ENCODE peak calls at places on chromosomes 16 and 17, in nine cellular contexts. L, Q, Z, G, N, S, D, K and J are unnamed samples. For H3K4me1, the result is how much of the 10 kb centered on the place peaks cover.

GRCh38 chr16:30092373-30093010 is 768 bp upstream of the TBX6 start:
- DNase-seq in L (peak), Q (peak), Z (peak), G (peak), N (peak), S (peak), D (peak), K (peak), J (peak)

GRCh38 chr17:81429813-81430510 is 34.7 kb downstream of the BAHCC1 start:
- DNase-seq in L (peak), Q (peak), Z (no peak), G (peak), N (no peak), S (peak), D (no peak), K (no peak), J (no peak)

GRCh38 chr16:83393196-83393981 is 414.4 kb upstream of the HSBP1 start:
- DNase-seq in L (peak), Q (no peak), Z (no peak), G (no peak), N (no peak), S (peak), D (no peak), K (no peak), J (no peak)

GRCh38 chr17:76131692-76132573 is 9.1 kb downstream of the FOXJ1 start:
- DNase-seq in L (no peak), Q (no peak), Z (no peak), G (no peak), N (no peak), S (no peak), D (no peak), K (no peak), J (no peak)

GRCh38 chr17:16247589-16247984 is 30.6 kb downstream of the PIGL start:
- DNase-seq in L (no peak), Q (no peak), Z (no peak), G (no peak), N (no peak), S (no peak), D (no peak), K (no peak), J (no peak)

GRCh38 chr17:63537991-63538692 is 12.1 kb upstream of the DCAF7 start:
- DNase-seq in L (no peak), Q (no peak), Z (no peak), G (no peak), N (no peak), S (peak), D (peak), K (no peak), J (no peak)

GRCh38 chr17:67262420-67262819 is 17.4 kb upstream of the HELZ start:
- DNase-seq in L (no peak), Q (no peak), Z (no peak), G (no peak), N (no peak), S (peak), D (peak), K (peak), J (no peak)

GRCh38 chr16:12113581-12114375 is 137.2 kb downstream of the SNX29 start:
- DNase-seq in L (no peak), Q (no peak), Z (no peak), G (no peak), N (no peak), S (no peak), D (no peak), K (no peak), J (no peak)

GRCh38 chr16:25148568-25149215 is 37.1 kb downstream of the LCMT1 start:
- DNase-seq in L (no peak), Q (no peak), Z (no peak), G (no peak), N (no peak), S (peak), D (peak), K (no peak), J (no peak)

GRCh38 chr17:36072431-36073121 is 8.5 kb downstream of the CCL18 start:
- DNase-seq in L (peak), Q (peak), Z (no peak), G (no peak), N (peak), S (peak), D (peak), K (peak), J (peak)

GRCh38 chr17:42751628-42752027 is 6.8 kb upstream of the EZH1 start:
- DNase-seq in L (no peak), Q (no peak), Z (no peak), G (no peak), N (no peak), S (no peak), D (no peak), K (no peak), J (no peak)

GRCh38 chr17:559699-560378 is 154.8 kb downstream of the VPS53 start:
- DNase-seq in L (no peak), Q (peak), Z (no peak), G (no peak), N (peak), S (no peak), D (no peak), K (no peak), J (no peak)

GRCh38 chr17:1591474-1592090 is 29.0 kb upstream of the PITPNA start:
- DNase-seq in L (no peak), Q (no peak), Z (no peak), G (no peak), N (no peak), S (no peak), D (no peak), K (no peak), J (no peak)

GRCh38 chr17:27282054-27282501 is 11.8 kb upstream of the WSB1 start:
- DNase-seq in L (no peak), Q (no peak), Z (no peak), G (no peak), N (no peak), S (no peak), D (no peak), K (no peak), J (no peak)

GRCh38 chr16:30592871-30593270 is 7.4 kb upstream of the ZNF785 start:
- DNase-seq in L (no peak), Q (no peak), Z (no peak), G (no peak), N (no peak), S (no peak), D (no peak), K (no peak), J (no peak)

GRCh38 chr16:55411231-55411630 is 67.8 kb upstream of the MMP2 start:
- DNase-seq in L (no peak), Q (no peak), Z (no peak), G (no peak), N (no peak), S (peak), D (no peak), K (no peak), J (no peak)

GRCh38 chr17:67639997-67640396 is 77.7 kb upstream of the NOL11 start:
- DNase-seq in L (no peak), Q (no peak), Z (no peak), G (no peak), N (no peak), S (no peak), D (no peak), K (no peak), J (no peak)

GRCh38 chr16:80084614-80085013 is 456.2 kb upstream of the DYNLRB2 start:
- DNase-seq in L (peak), Q (peak), Z (no peak), G (peak), N (peak), S (peak), D (peak), K (peak), J (peak)

GRCh38 chr16:17921357-17921978 is 415.1 kb downstream of the NPIPA8 start:
- DNase-seq in L (peak), Q (no peak), Z (no peak), G (no peak), N (no peak), S (peak), D (peak), K (peak), J (peak)

GRCh38 chr17:57256708-57257112 is 387 bp downstream of the MSI2 start:
- DNase-seq in L (peak), Q (no peak), Z (no peak), G (no peak), N (peak), S (peak), D (no peak), K (peak), J (no peak)

GRCh38 chr17:6698004-6698403 is 15.2 kb downstream of the SLC13A5 start:
- DNase-seq in L (no peak), Q (no peak), Z (no peak), G (no peak), N (no peak), S (no peak), D (no peak), K (no peak), J (no peak)

GRCh38 chr17:37519241-37519985 is 29.7 kb downstream of the DUSP14 start:
- DNase-seq in L (no peak), Q (no peak), Z (no peak), G (no peak), N (no peak), S (no peak), D (no peak), K (no peak), J (no peak)

GRCh38 chr17:58270476-58271290 is 10.1 kb downstream of the MPO start:
- DNase-seq in L (no peak), Q (no peak), Z (no peak), G (no peak), N (no peak), S (no peak), D (peak), K (no peak), J (no peak)
- TF ChIP-seq CTCF in L (no peak), Q (no peak), Z (no peak), G (no peak), N (no peak), S (peak), D (peak), K (no peak), J (no peak)

GRCh38 chr17:19384723-19385391 is 2.1 kb downstream of the MFAP4 start:
- DNase-seq in L (peak), Q (peak), Z (peak), G (peak), N (peak), S (no peak), D (no peak), K (peak), J (peak)

GRCh38 chr17:19386276-19386863 is 620 bp downstream of the MFAP4 start:
- DNase-seq in L (peak), Q (peak), Z (peak), G (peak), N (no peak), S (peak), D (no peak), K (no peak), J (no peak)

GRCh38 chr17:19381741-19382444 is 3.6 kb downstream of the MAPK7 start:
- DNase-seq in L (no peak), Q (no peak), Z (no peak), G (no peak), N (no peak), S (no peak), D (no peak), K (no peak), J (no peak)

GRCh38 chr17:19382581-19383444 is 4.2 kb downstream of the MFAP4 start:
- DNase-seq in L (no peak), Q (no peak), Z (no peak), G (no peak), N (no peak), S (no peak), D (no peak), K (no peak), J (no peak)

GRCh38 chr17:19383681-19384470 is 3.1 kb downstream of the MFAP4 start:
- DNase-seq in L (no peak), Q (peak), Z (no peak), G (peak), N (no peak), S (no peak), D (no peak), K (no peak), J (no peak)
- H3K4me1 ChIP-seq in L (under half), Q (half or more), Z (half or more), G (under half), N (half or more), S (under half), D (under half), K (under half), J (under half)

GRCh38 chr17:72812823-72813222 is 279.7 kb downstream of the SLC39A11 start:
- DNase-seq in L (no peak), Q (no peak), Z (no peak), G (no peak), N (no peak), S (no peak), D (no peak), K (no peak), J (no peak)
- TF ChIP-seq CTCF in L (no peak), Q (no peak), Z (no peak), G (no peak), N (no peak), S (no peak), D (no peak), K (no peak), J (no peak)

DNA sequence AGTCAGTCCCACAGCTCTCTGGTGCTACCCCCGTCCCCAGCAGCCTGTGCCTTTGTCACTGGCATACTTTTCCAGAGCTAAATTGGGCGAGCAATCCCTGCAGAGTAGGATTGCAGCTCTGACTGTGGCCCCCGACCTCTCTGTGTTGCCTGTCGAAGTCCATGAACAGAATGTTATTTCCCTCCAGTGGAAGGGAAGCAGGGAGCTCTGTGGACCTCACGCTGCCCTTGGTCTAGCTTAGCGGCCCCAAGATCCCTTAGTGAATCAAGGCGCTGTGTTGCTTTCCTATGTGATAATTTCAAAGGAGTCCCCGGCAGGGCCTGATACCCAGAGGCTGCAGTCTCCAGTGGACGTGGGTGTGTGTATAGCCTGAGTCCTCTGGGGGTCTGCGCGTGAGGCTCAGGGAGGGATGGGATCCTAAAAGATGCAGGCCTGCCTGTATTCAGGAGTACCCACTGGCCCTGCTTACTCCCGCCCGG is 15.5 kb upstream of the CD300A start:
- DNase-seq in L (no peak), Q (no peak), Z (no peak), G (no peak), N (no peak), S (no peak), D (no peak), K (no peak), J (no peak)
- H3K4me1 ChIP-seq in L (under half), Q (half or more), Z (under half), G (under half), N (half or more), S (under half), D (under half), K (under half), J (under half)

GRCh38 chr16:19474617-19475016 is 47.3 kb downstream of the GDE1 start:
- DNase-seq in L (no peak), Q (no peak), Z (no peak), G (no peak), N (no peak), S (peak), D (no peak), K (no peak), J (no peak)
- TF ChIP-seq CTCF in L (no peak), Q (no peak), Z (no peak), G (no peak), N (no peak), S (peak), D (peak), K (no peak), J (no peak)

GRCh38 chr17:54662978-54663876 is 237.4 kb upstream of the TOM1L1 start:
- DNase-seq in L (no peak), Q (no peak), Z (no peak), G (no peak), N (no peak), S (peak), D (peak), K (no peak), J (no peak)

DNA sequence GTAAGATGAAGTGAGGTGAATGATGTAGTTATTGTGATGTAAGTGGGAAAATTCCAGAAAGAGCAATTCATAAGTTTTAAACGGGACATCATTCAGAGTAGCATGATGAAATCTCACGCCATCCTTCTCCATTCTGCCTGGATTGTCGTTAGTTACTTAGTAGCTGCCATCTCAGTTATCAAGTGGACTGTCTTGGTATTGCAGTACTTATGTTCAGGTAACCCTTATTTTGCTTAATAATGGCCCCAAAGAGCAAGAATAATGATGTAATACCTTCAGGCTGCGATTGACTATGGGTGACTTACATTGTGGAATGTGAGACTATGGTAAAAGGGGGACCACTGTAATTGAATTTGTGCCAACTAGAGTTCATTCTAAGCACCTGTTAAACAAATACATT is 234.1 kb upstream of the TOM1L1 start:
- DNase-seq in L (no peak), Q (no peak), Z (no peak), G (no peak), N (no peak), S (no peak), D (no peak), K (no peak), J (no peak)
- H3K4me1 ChIP-seq in L (under half), Q (under half), Z (under half), G (under half), N (under half), S (under half), D (under half), K (under half), J (under half)

DNA sequence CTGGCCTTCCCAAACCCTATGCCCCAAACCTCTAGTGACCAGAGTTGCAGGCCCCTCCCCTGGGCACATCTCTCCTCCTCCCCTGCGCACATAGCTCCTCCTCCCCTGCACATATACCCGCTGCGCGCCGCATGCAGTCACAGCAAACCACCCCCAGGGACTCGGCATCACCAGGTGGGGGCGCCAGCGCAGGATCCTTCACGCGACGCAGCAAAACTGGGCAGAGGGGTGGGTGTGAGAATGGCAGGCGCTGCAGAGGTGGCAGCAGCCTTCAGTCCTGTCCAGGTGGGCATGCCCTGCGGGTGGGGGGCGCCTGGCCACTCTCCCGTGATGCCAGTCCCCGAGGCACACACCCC is 5.6 kb downstream of the CORO6 start:
- DNase-seq in L (peak), Q (peak), Z (no peak), G (peak), N (peak), S (peak), D (peak), K (peak), J (peak)
- TF ChIP-seq CTCF in L (peak), Q (no peak), Z (peak), G (peak), N (peak), S (peak), D (peak), K (peak), J (peak)

GRCh38 chr17:70054961-70055360 is 20.1 kb upstream of the KCNJ16 start:
- DNase-seq in L (no peak), Q (no peak), Z (no peak), G (no peak), N (no peak), S (no peak), D (no peak), K (no peak), J (no peak)
- H3K4me1 ChIP-seq in L (under half), Q (under half), Z (under half), G (under half), N (under half), S (under half), D (under half), K (under half), J (under half)

GRCh38 chr17:14775761-14776492 is 475.0 kb downstream of the HS3ST3B1 start:
- DNase-seq in L (no peak), Q (no peak), Z (no peak), G (no peak), N (no peak), S (no peak), D (no peak), K (no peak), J (no peak)
- TF ChIP-seq CTCF in L (no peak), Q (no peak), Z (no peak), G (no peak), N (no peak), S (no peak), D (no peak), K (no peak), J (no peak)